ENCODE peak calls at places on chromosomes 3 and 15, in six cellular contexts. Z, S, M, O, V and A are unnamed samples. For H3K4me1, the result is how much of the 10 kb centered on the place peaks cover.

GRCh38 chr3:171974986-171975837 is 64.2 kb upstream of the FNDC3B start:
- DNase-seq in Z (no peak), S (no peak), M (no peak), O (peak), V (no peak), A (no peak)

GRCh38 chr3:8848696-8849131 is 79.3 kb upstream of the OXTR start:
- DNase-seq in Z (no peak), S (no peak), M (no peak), O (peak), V (no peak), A (no peak)

GRCh38 chr3:71581981-71582611 is 1.4 kb downstream of the FOXP1 start:
- DNase-seq in Z (peak), S (peak), M (peak), O (peak), V (peak), A (peak)

GRCh38 chr3:37990527-37990926 is at the start of gene VILL:
- DNase-seq in Z (no peak), S (no peak), M (no peak), O (no peak), V (no peak), A (no peak)

GRCh38 chr15:79168922-79169322 is 78.3 kb upstream of the RASGRF1 start:
- DNase-seq in Z (no peak), S (no peak), M (no peak), O (peak), V (peak), A (no peak)

GRCh38 chr15:60821462-60822061 is 342.6 kb upstream of the ICE2 start:
- DNase-seq in Z (no peak), S (no peak), M (no peak), O (no peak), V (no peak), A (no peak)

GRCh38 chr3:61417352-61417751 is 144.0 kb upstream of the PTPRG start:
- DNase-seq in Z (no peak), S (no peak), M (peak), O (peak), V (no peak), A (no peak)

GRCh38 chr3:106688463-106688862 is 688.8 kb upstream of the CCDC54 start:
- DNase-seq in Z (no peak), S (no peak), M (peak), O (peak), V (no peak), A (no peak)

GRCh38 chr15:66883322-66883911 is 181.4 kb downstream of the SMAD6 start:
- DNase-seq in Z (no peak), S (peak), M (peak), O (peak), V (peak), A (peak)

GRCh38 chr15:90557651-90558084 is 27.9 kb downstream of the CRTC3 start:
- DNase-seq in Z (no peak), S (peak), M (peak), O (peak), V (no peak), A (peak)
- H3K4me1 ChIP-seq in Z (half or more), S (half or more), M (half or more), O (under half), V (under half), A (under half)

DNA sequence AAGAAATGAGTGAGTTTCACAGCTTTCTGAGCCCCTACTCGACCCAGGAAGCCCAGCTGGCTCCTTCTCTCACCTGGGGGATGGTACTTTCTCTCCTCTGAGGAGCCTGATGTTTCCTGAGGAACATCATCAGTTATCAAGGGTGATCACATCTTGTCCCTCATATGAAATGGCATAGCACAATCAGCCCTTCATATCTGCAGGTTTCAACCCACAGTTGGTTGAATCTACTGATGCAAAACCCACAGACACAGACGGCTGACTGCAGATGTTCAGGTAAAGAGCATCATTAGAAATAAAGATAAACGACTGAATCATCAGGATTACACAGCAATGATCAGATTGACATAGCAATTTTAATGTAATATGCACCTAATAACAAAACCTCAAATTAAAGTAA is 93.6 kb upstream of the OSTN start:
- DNase-seq in Z (no peak), S (no peak), M (no peak), O (no peak), V (no peak), A (no peak)
- H3K27ac ChIP-seq in Z (no peak), S (no peak), M (no peak), O (no peak), V (no peak), A (no peak)

DNA sequence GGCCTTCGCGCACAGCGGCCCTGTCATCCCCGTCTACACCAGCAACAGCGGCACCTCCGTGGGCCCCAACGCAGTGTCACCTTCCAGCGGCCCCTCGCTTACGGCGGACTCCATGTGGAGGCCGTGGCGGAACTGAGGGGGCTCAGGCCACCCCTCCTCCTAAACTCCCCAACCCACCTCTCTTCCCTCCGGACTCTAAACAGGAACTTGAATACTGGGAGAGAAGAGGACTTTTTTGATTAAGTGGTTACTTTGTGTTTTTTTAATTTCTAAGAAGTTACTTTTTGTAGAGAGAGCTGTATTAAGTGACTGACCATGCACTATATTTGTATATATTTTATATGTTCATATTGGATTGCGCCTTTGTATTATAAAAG is 2.1 kb downstream of the HES1 start:
- DNase-seq in Z (no peak), S (no peak), M (no peak), O (peak), V (peak), A (no peak)
- H3K4me1 ChIP-seq in Z (half or more), S (under half), M (half or more), O (under half), V (under half), A (under half)

GRCh38 chr3:184260571-184261269 is 633 bp downstream of the CAMK2N2 start:
- DNase-seq in Z (no peak), S (no peak), M (no peak), O (no peak), V (peak), A (no peak)

GRCh38 chr3:184262927-184263179 is 1.5 kb upstream of the CAMK2N2 start:
- DNase-seq in Z (no peak), S (no peak), M (no peak), O (no peak), V (no peak), A (no peak)

GRCh38 chr3:184259878-184260570 is 1.3 kb downstream of the CAMK2N2 start:
- DNase-seq in Z (no peak), S (no peak), M (no peak), O (peak), V (peak), A (no peak)

GRCh38 chr3:184262166-184262926 is 993 bp upstream of the CAMK2N2 start:
- DNase-seq in Z (no peak), S (no peak), M (no peak), O (no peak), V (no peak), A (no peak)

DNA sequence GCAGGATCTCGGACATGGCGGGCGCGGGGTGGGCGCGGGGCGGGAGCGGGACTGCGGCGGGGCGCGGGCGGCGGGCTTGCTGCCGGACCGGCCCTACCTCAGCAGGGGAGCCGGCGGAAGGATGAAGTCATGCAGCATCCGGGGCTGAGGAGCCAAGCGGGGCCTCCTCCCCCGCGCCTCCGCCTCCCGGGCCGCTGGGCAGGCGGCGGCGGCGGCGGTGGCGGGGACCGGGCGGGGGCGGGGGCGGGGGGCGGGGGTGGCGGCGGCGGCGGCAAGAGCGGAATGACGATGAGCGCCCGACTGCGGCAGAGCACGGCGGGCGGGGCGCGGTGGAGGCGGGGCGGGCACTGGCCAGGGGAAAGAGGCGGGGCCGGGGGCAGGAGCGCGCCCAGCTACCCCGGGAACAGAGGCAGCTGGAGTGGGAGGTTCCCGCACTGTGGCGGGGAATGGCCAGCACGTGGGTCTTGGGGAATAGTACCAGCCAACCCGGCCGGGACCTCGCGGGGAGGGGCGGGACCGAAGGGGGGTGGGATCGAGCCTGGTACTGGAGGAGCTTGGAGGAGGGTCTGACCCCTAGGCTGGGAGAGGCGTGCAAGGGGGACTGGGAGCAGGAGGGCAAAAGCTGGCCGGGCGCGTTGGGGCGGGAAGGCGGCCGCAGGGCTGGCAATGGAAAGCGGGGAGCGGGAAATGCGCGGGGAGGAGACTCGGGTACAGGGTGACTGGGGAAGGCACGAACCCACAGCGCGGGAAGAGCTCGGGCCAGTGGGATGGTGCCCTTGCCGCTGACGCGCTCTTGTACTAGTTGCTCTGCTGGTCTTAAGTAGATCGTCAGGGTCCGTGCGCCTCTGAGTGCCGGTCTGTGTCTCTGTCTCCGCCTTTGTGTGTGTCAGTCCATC is at the start of gene CAMK2N2:
- DNase-seq in Z (no peak), S (no peak), M (no peak), O (peak), V (peak), A (no peak)
- H3K27ac ChIP-seq in Z (no peak), S (no peak), M (no peak), O (no peak), V (no peak), A (no peak)

DNA sequence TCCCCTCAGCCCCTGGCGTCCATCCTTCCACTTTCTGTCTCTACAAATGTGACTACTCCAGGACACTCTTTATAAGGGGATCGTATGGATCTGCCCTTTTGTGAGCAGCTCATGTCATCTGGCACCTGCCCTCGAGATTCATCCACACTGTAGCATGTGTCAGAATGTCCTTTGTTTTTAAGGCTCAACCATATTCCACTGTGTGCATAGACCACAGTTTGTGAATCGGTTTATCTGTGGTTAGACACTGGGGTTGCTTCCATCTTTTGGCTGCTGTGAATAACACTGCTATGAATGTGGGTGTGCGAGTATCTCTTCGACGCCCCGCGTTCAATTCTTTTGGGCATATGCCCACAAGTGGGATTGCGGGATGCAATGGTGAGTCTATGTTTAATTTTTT is 167.9 kb downstream of the NUP210 start:
- DNase-seq in Z (no peak), S (no peak), M (no peak), O (no peak), V (no peak), A (no peak)
- H3K4me1 ChIP-seq in Z (under half), S (under half), M (under half), O (under half), V (under half), A (under half)